ENCODE peak calls at places on chromosomes 5 and 9, in six cellular contexts. M, Q, N, Y, P and V are unnamed samples. For H3K4me1, the result is how much of the 10 kb centered on the place peaks cover.

GRCh38 chr5:110401881-110402280 is 324.6 kb downstream of the TMEM232 start:
- DNase-seq in M (no peak), Q (no peak), N (no peak), Y (no peak), P (no peak), V (no peak)

GRCh38 chr5:5983261-5983660 is 395.1 kb downstream of the MED10 start:
- DNase-seq in M (no peak), Q (no peak), N (no peak), Y (no peak), P (no peak), V (no peak)

GRCh38 chr9:17631396-17631795 is 52.5 kb downstream of the SH3GL2 start:
- DNase-seq in M (no peak), Q (no peak), N (no peak), Y (no peak), P (no peak), V (no peak)

GRCh38 chr9:93130861-93131481 is 3.1 kb downstream of the NINJ1 start:
- DNase-seq in M (no peak), Q (no peak), N (no peak), Y (no peak), P (no peak), V (no peak)

GRCh38 chr5:83255268-83255667 is 177.9 kb downstream of the XRCC4 start:
- DNase-seq in M (no peak), Q (no peak), N (no peak), Y (no peak), P (no peak), V (no peak)

GRCh38 chr9:112969730-112970129 is 42.3 kb downstream of the ZNF883 start:
- DNase-seq in M (no peak), Q (no peak), N (no peak), Y (no peak), P (no peak), V (no peak)

GRCh38 chr5:2891781-2892180 is 140.3 kb upstream of the IRX2 start:
- DNase-seq in M (no peak), Q (no peak), N (no peak), Y (no peak), P (peak), V (no peak)

GRCh38 chr5:177384134-177384533 is at the start of gene SLC34A1:
- DNase-seq in M (no peak), Q (no peak), N (no peak), Y (no peak), P (no peak), V (no peak)

GRCh38 chr9:96057155-96057554 is 181.7 kb downstream of the ERCC6L2 start:
- DNase-seq in M (no peak), Q (no peak), N (no peak), Y (no peak), P (no peak), V (no peak)

GRCh38 chr5:19044931-19045695 is 942.9 kb downstream of the CDH18 start:
- DNase-seq in M (no peak), Q (no peak), N (no peak), Y (no peak), P (no peak), V (no peak)

GRCh38 chr5:180395540-180396274 is 42.6 kb upstream of the GFPT2 start:
- DNase-seq in M (no peak), Q (no peak), N (peak), Y (no peak), P (no peak), V (no peak)

GRCh38 chr5:36641416-36641815 is 35.0 kb downstream of the SLC1A3 start:
- DNase-seq in M (no peak), Q (no peak), N (no peak), Y (no peak), P (no peak), V (no peak)

GRCh38 chr9:33750839-33751339 is 44.5 kb upstream of the PRSS3 start:
- DNase-seq in M (no peak), Q (no peak), N (no peak), Y (no peak), P (no peak), V (no peak)

GRCh38 chr9:120018550-120018949 is 561.4 kb downstream of the CDK5RAP2 start:
- DNase-seq in M (no peak), Q (no peak), N (no peak), Y (no peak), P (no peak), V (no peak)

GRCh38 chr5:75277463-75277862 is 40.8 kb upstream of the ANKRD31 start:
- DNase-seq in M (no peak), Q (no peak), N (no peak), Y (no peak), P (no peak), V (no peak)

GRCh38 chr9:85043248-85043647 is 373.7 kb downstream of the NTRK2 start:
- DNase-seq in M (no peak), Q (no peak), N (no peak), Y (no peak), P (no peak), V (no peak)

GRCh38 chr9:134304712-134305111 is 21.5 kb upstream of the RXRA start:
- DNase-seq in M (peak), Q (no peak), N (peak), Y (no peak), P (no peak), V (no peak)

GRCh38 chr5:119468286-119468685 is 16.0 kb downstream of the HSD17B4 start:
- DNase-seq in M (no peak), Q (no peak), N (no peak), Y (no peak), P (no peak), V (no peak)

GRCh38 chr5:111063709-111064322 is 7.7 kb upstream of the TSLP start:
- DNase-seq in M (no peak), Q (no peak), N (no peak), Y (no peak), P (no peak), V (no peak)

GRCh38 chr9:93117924-93118862 is 15.9 kb downstream of the NINJ1 start:
- DNase-seq in M (peak), Q (no peak), N (peak), Y (no peak), P (no peak), V (no peak)

DNA sequence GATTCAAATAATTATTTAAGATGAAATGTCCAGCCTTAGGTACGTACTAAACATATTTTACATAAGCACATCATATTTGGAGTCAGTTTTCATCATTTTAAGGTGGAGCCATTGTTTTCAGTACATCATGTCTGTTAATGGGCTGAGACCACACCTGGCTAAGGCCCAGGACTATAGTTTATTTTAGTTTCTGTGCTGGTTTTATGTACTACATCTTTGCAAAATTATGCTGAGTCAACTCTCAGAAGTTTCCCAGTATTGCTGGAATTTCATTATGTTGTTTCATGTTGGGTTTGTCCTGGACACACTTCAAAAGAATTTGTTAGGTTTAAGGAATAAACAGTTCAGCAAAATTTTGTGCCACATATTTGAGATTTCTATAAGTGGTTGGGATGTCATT is 171.2 kb downstream of the CCDC171 start:
- DNase-seq in M (no peak), Q (no peak), N (no peak), Y (no peak), P (no peak), V (no peak)
- H3K4me1 ChIP-seq in M (under half), Q (under half), N (under half), Y (under half), P (under half), V (under half)

DNA sequence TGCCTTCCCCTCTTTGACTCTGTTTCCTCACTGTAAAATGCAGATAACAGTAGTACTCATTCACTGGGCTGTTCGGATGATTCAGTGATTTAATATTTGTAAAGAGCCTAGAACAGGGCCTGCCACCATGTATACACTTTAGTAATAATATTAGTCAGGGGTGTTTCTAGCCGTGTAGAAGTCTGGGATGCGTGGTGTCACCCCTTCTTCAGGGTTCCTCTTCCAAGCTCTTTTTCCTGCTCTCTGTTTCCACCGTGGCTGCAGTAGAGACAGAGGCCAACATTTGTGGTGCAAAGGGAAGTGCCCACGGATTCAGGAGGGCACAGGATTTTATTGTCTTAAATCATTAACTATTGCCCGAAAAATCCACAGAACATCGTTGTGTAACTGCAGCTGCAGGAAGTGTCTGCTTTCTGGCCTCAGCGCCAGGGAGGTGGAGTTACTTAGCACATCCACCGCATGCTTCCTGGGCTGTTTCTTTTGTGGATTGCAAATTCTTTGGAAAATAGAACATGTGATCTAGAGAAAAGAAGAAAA is 61.7 kb downstream of the TRIO start:
- DNase-seq in M (peak), Q (peak), N (no peak), Y (peak), P (peak), V (no peak)
- H3K4me1 ChIP-seq in M (half or more), Q (half or more), N (under half), Y (under half), P (under half), V (under half)

GRCh38 chr5:113025596-113025995 is 49.0 kb downstream of the DCP2 start:
- DNase-seq in M (no peak), Q (no peak), N (no peak), Y (no peak), P (no peak), V (no peak)
- H3K4me1 ChIP-seq in M (under half), Q (under half), N (under half), Y (under half), P (under half), V (under half)

DNA sequence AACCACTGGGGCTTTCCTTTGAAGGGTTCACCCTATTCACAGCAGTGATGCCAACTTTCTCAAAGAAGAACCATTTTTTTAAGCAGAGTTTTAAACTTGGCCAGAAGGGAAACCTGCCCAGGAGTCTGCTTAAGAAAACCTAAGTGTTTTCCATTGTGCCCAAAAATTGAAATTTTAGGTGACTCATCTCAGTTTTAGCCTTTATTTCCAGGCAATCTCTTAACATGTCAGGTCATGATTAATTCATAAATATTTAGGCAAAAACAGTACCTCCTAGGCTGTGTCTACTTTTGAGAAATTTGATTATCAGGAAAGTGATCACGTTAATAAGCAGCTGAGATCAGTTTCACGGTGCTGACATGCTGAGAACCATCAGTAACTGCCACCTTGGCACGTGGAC is 61.9 kb downstream of the TLE1 start:
- DNase-seq in M (no peak), Q (no peak), N (no peak), Y (no peak), P (no peak), V (no peak)
- H3K4me1 ChIP-seq in M (under half), Q (half or more), N (under half), Y (under half), P (under half), V (under half)

GRCh38 chr5:73858786-73859185 is 232.8 kb downstream of the ARHGEF28 start:
- DNase-seq in M (no peak), Q (no peak), N (no peak), Y (no peak), P (no peak), V (no peak)

GRCh38 chr5:73859696-73860095 is 233.7 kb downstream of the ARHGEF28 start:
- DNase-seq in M (peak), Q (no peak), N (no peak), Y (no peak), P (no peak), V (no peak)

GRCh38 chr5:73862796-73863195 is 236.8 kb downstream of the ARHGEF28 start:
- DNase-seq in M (no peak), Q (no peak), N (no peak), Y (no peak), P (no peak), V (no peak)

GRCh38 chr5:73863911-73864310 is 237.9 kb downstream of the ARHGEF28 start:
- DNase-seq in M (no peak), Q (no peak), N (no peak), Y (no peak), P (no peak), V (no peak)

GRCh38 chr5:73861313-73861978 is 235.4 kb downstream of the ARHGEF28 start:
- DNase-seq in M (peak), Q (no peak), N (no peak), Y (no peak), P (no peak), V (no peak)
- H3K4me1 ChIP-seq in M (under half), Q (under half), N (under half), Y (under half), P (under half), V (under half)

GRCh38 chr5:151002681-151003502 is 17.5 kb upstream of the GPX3 start:
- DNase-seq in M (no peak), Q (no peak), N (no peak), Y (no peak), P (no peak), V (no peak)
- H3K4me1 ChIP-seq in M (half or more), Q (under half), N (under half), Y (under half), P (under half), V (under half)

DNA sequence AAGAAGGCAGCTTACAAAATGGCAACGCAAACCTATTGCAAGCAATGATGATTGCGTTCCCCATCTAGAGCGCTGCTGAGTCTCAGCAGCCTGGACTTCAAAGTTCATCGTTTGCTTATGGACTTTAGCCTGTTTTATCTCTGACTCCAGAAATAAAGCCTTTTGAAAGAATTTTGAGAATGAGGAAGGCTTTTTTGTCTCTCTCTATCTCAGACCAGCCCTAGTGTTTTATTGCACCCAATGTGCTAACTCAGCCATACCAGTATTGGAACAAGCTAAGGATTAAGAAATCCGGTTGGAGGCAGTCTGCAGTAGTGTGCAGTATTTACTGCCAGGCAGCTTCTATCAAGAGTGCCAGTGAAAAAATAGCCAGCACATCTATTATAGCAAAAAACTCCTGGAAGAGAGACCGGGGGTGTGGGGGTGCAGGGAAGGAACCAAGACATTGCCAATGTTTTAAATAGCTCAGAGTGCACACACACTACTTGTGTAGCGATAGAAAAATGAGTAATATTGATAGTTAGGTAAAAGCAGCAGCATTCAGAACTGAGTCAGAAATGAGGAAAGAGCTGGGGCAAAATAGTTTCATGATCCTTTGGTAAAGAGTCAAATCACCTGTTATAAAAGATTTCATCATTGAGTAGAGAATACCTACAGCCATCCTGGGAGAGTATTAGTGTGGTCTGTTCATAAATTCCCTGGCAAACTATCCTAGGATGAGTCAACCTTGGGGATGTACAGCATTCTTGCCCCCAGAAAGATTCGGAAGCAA is 219.0 kb downstream of the ZNF608 start:
- DNase-seq in M (no peak), Q (no peak), N (no peak), Y (no peak), P (no peak), V (no peak)
- H3K4me1 ChIP-seq in M (under half), Q (under half), N (under half), Y (under half), P (under half), V (under half)

GRCh38 chr5:124702442-124703024 is 43.9 kb downstream of the ZNF608 start:
- DNase-seq in M (no peak), Q (no peak), N (no peak), Y (no peak), P (no peak), V (no peak)

GRCh38 chr5:124704594-124705284 is 41.7 kb downstream of the ZNF608 start:
- DNase-seq in M (no peak), Q (no peak), N (no peak), Y (no peak), P (no peak), V (no peak)

GRCh38 chr5:124706041-124706440 is 40.4 kb downstream of the ZNF608 start:
- DNase-seq in M (no peak), Q (no peak), N (no peak), Y (no peak), P (no peak), V (no peak)

GRCh38 chr5:124705577-124705976 is 40.9 kb downstream of the ZNF608 start:
- DNase-seq in M (no peak), Q (no peak), N (no peak), Y (no peak), P (no peak), V (no peak)

GRCh38 chr5:124703995-124704394 is 42.4 kb downstream of the ZNF608 start:
- DNase-seq in M (no peak), Q (no peak), N (no peak), Y (no peak), P (no peak), V (no peak)
- H3K4me1 ChIP-seq in M (under half), Q (under half), N (under half), Y (under half), P (under half), V (under half)

DNA sequence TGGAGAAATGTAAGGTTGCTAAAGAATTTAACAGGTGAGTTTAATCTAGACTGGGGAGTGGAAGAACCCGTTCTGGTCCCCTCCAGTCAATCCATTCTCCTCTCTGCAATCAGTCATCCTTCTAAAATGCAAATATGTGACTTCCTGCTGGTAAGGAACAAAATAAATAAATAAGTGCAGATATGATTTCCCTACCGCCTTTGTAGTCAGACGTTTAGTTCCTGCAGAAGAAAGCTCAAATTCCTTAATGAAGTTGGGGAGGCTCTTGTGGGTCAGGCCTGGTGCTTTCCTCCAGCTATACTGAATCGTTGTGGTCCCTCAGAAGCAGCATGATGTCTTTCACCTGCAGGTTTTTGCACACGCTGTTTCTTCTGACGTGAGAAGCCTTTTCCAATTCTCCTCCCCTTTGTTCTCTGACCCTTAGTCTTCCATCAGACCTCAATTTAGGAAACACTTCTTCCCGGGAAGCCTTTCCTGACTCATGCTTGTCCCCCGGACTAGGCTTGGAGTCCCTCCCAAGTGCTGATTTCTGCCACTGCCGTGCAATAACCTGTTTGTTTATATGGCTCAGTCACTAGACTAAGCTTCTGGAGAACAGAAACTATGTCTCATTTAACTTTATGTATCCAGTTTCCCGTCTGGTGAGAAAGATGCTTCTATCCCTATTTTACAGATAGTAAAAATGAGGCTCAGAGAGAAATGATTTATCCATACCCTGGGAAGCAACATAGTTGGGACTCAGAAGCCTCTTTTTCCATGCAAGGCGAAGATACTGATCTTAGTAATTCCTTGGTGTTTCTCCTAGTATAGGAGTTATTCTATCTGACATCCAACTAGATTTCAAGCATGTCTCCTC is 1.3 kb downstream of the ATP6V1G1 start:
- DNase-seq in M (no peak), Q (no peak), N (no peak), Y (no peak), P (no peak), V (no peak)
- H3K4me1 ChIP-seq in M (half or more), Q (under half), N (under half), Y (under half), P (half or more), V (under half)

GRCh38 chr9:126361810-126362238 is 35.2 kb downstream of the MVB12B start:
- DNase-seq in M (no peak), Q (no peak), N (no peak), Y (no peak), P (no peak), V (no peak)
- H3K4me1 ChIP-seq in M (under half), Q (under half), N (under half), Y (under half), P (under half), V (under half)